ENCODE peak calls at places on chromosomes 5 and 9, in seven cellular contexts. Q is neuronal stem cell; V is spleen; Z is sigmoid colon; Y is psoas muscle; B is body of pancreas; X is effector memory CD4-positive, alpha-beta T cell. O is an unnamed sample.
A peak's percentile ranks its signal among the peaks of the same experiment; 100 is the strongest.

GRCh38 chr9:34035656-34036055 is 13.0 kb downstream of the UBAP2 start:
- DNase-seq in Q (no peak), V (no peak), Z (no peak), Y (no peak), B (no peak), X (no peak), O (no peak)

GRCh38 chr5:109693535-109694152 is 3.9 kb downstream of the MAN2A1 start:
- DNase-seq in Q (no peak), V (no peak), Z (no peak), Y (no peak), B (no peak), X (no peak), O (peak; percentile 41)

GRCh38 chr5:150394103-150394502 is 18.6 kb downstream of the CD74 start:
- DNase-seq in Q (no peak), V (no peak), Z (no peak), Y (no peak), B (no peak), X (no peak), O (no peak)

GRCh38 chr5:160197341-160198147 is 31.8 kb upstream of the FABP6 start:
- DNase-seq in Q (no peak), V (no peak), Z (no peak), Y (no peak), B (no peak), X (no peak), O (peak; percentile 93)

GRCh38 chr9:84379740-84380139 is 39.2 kb upstream of the SLC28A3 start:
- DNase-seq in Q (no peak), V (no peak), Z (no peak), Y (no peak), B (no peak), X (no peak), O (peak; percentile 74)

GRCh38 chr5:13957032-13957645 is 12.7 kb upstream of the DNAH5 start:
- DNase-seq in Q (peak; percentile 56), V (no peak), Z (no peak), Y (no peak), B (no peak), X (no peak), O (peak; percentile 76)

GRCh38 chr5:175800656-175801081 is 70.7 kb upstream of the CPLX2 start:
- DNase-seq in Q (no peak), V (no peak), Z (no peak), Y (no peak), B (no peak), X (no peak), O (no peak)

GRCh38 chr9:88661759-88662158 is 126.8 kb downstream of the NXNL2 start:
- DNase-seq in Q (no peak), V (no peak), Z (no peak), Y (no peak), B (no peak), X (no peak), O (peak; percentile 23)

GRCh38 chr5:164688437-164688836 is 1183.0 kb downstream of the MAT2B start:
- DNase-seq in Q (no peak), V (no peak), Z (no peak), Y (no peak), B (no peak), X (no peak), O (no peak)

GRCh38 chr5:144187699-144188294 is 17.1 kb downstream of the KCTD16 start:
- DNase-seq in Q (no peak), V (peak; percentile 87), Z (peak; percentile 81), Y (peak; percentile 52), B (peak; percentile 34), X (peak; percentile 81), O (peak; percentile 95)

GRCh38 chr9:135075234-135076142 is 12.0 kb upstream of the OLFM1 start:
- DNase-seq in Q (no peak), V (peak; percentile 86), Z (peak; percentile 82), Y (peak; percentile 78), B (peak; percentile 40), X (no peak), O (peak; percentile 33)

GRCh38 chr9:126565336-126566128 is 48.2 kb upstream of the LMX1B start:
- DNase-seq in Q (no peak), V (peak; percentile 64), Z (no peak), Y (no peak), B (no peak), X (no peak), O (no peak)
- H3K27me3 ChIP-seq in Q (no peaks in the 10 kb centered on the region), V (no peaks in the 10 kb centered on the region), Z (peaks cover 58% of the 10 kb centered on the region), Y (peaks cover 11% of the 10 kb centered on the region), B (no peaks in the 10 kb centered on the region), X (peaks cover 4% of the 10 kb centered on the region), O (peaks cover 59% of the 10 kb centered on the region)

GRCh38 chr5:10328323-10328722 is 20.6 kb upstream of the CMBL start:
- DNase-seq in Q (no peak), V (no peak), Z (no peak), Y (no peak), B (no peak), X (no peak), O (no peak)
- H3K27me3 ChIP-seq in Q (peaks cover 1% of the 10 kb centered on the region), V (peaks cover under 1% of the 10 kb centered on the region), Z (no peaks in the 10 kb centered on the region), Y (no peaks in the 10 kb centered on the region), B (no peaks in the 10 kb centered on the region), X (peaks cover 10% of the 10 kb centered on the region), O (peaks cover 52% of the 10 kb centered on the region)

DNA sequence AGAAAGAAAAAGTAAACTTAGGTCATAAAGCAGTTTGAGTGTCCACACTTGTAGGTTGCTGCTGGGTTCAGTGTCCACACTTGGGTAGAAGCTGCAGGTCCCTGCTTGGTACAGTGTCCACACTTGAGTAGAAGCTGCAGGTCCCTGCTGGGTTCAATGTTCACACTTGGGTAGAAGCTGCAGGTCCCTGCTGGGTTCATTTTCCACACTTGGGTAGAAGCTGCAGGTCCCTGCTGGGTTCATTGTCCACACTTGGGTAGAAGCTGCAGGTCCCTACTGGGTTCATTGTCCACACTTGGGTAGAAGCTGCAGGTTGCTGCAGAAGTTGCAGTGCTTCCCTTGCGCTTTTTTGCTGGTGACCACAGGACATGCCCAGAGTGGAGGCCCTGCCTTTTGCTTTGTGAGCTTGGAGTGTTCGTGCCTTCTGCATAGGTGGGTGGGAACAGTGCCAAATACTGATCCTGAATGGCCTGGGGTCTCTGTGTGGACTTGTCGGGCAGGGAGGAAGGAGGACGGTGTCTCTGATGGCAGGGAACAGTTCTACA is 120.6 kb downstream of the EHMT1 start:
- DNase-seq in Q (no peak), V (no peak), Z (no peak), Y (no peak), B (no peak), X (no peak), O (no peak)
- H3K27me3 ChIP-seq in Q (no peaks in the 10 kb centered on the region), V (no peaks in the 10 kb centered on the region), Z (no peaks in the 10 kb centered on the region), Y (no peaks in the 10 kb centered on the region), B (no peaks in the 10 kb centered on the region), X (no peaks in the 10 kb centered on the region), O (no peaks in the 10 kb centered on the region)

GRCh38 chr9:21383627-21384026 is 1.6 kb downstream of the IFNA2 start:
- DNase-seq in Q (no peak), V (no peak), Z (no peak), Y (no peak), B (no peak), X (no peak), O (no peak)
- H3K27me3 ChIP-seq in Q (no peaks in the 10 kb centered on the region), V (no peaks in the 10 kb centered on the region), Z (peaks cover 3% of the 10 kb centered on the region), Y (peaks cover 2% of the 10 kb centered on the region), B (no peaks in the 10 kb centered on the region), X (peaks cover 13% of the 10 kb centered on the region), O (peaks cover 3% of the 10 kb centered on the region)

DNA sequence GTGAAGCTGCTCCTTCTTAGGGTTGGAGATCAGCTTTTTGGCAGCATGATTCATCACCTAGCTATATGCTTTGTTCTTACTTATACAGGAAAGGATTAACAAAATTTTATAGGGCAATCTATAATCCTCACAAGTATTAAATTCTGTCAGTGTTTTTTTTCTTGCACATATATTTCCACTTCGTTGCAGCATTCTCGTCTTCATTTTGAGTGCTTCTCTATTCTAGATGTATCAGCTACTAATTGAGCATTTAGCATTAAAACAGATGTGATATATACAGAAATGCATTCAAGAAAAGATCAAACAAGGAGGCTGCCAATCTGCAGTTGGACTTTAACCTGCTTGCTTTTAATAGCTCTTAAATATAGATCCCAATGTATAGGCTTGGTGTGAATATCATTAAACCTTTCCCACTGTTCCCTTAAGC is 3.6 kb upstream of the CTXN3 start:
- DNase-seq in Q (no peak), V (no peak), Z (no peak), Y (no peak), B (no peak), X (no peak), O (no peak)
- H3K27me3 ChIP-seq in Q (no peaks in the 10 kb centered on the region), V (no peaks in the 10 kb centered on the region), Z (no peaks in the 10 kb centered on the region), Y (no peaks in the 10 kb centered on the region), B (no peaks in the 10 kb centered on the region), X (no peaks in the 10 kb centered on the region), O (no peaks in the 10 kb centered on the region)

GRCh38 chr5:180201051-180201987 is 7.7 kb downstream of the RASGEF1C start:
- DNase-seq in Q (peak; percentile 49), V (peak; percentile 54), Z (no peak), Y (no peak), B (no peak), X (no peak), O (peak; percentile 55)
- H3K27me3 ChIP-seq in Q (no peaks in the 10 kb centered on the region), V (no peaks in the 10 kb centered on the region), Z (peaks cover 11% of the 10 kb centered on the region), Y (peaks cover 8% of the 10 kb centered on the region), B (no peaks in the 10 kb centered on the region), X (no peaks in the 10 kb centered on the region), O (no peaks in the 10 kb centered on the region)

GRCh38 chr5:68747077-68747420 is 346.8 kb upstream of the SLC30A5 start:
- DNase-seq in Q (no peak), V (no peak), Z (no peak), Y (no peak), B (no peak), X (no peak), O (no peak)
- H3K27me3 ChIP-seq in Q (no peaks in the 10 kb centered on the region), V (no peaks in the 10 kb centered on the region), Z (no peaks in the 10 kb centered on the region), Y (no peaks in the 10 kb centered on the region), B (no peaks in the 10 kb centered on the region), X (no peaks in the 10 kb centered on the region), O (no peaks in the 10 kb centered on the region)